ENCODE peak calls at places on chromosomes 7 and 10, in four cellular contexts. One of them, this sample, is unnamed.

GRCh38 chr7:112646787-112647186 is 143.4 kb downstream of the TMEM168 start:
- DNase-seq in GM23338: peak
- DNase-seq in HT1080: no peak
- DNase-seq in right cardiac atrium: no peak
- DNase-seq in this sample: no peak

GRCh38 chr10:32299354-32299980 is 47.5 kb downstream of the EPC1 start:
- DNase-seq in HT1080: no peak
- DNase-seq in right cardiac atrium: no peak
- DNase-seq in GM23338: no peak
- DNase-seq in this sample: no peak

GRCh38 chr10:109047856-109048255 is 875.5 kb downstream of the XPNPEP1 start:
- DNase-seq in HT1080: no peak
- DNase-seq in right cardiac atrium: peak
- DNase-seq in GM23338: no peak
- DNase-seq in this sample: no peak

GRCh38 chr7:115099906-115100305 is 178.0 kb downstream of the MDFIC start:
- DNase-seq in HT1080: peak
- DNase-seq in GM23338: no peak
- DNase-seq in right cardiac atrium: no peak
- DNase-seq in this sample: no peak

GRCh38 chr10:97788552-97789442 is 17.0 kb upstream of the SFRP5 start:
- DNase-seq in GM23338: no peak
- DNase-seq in right cardiac atrium: peak
- DNase-seq in HT1080: no peak
- DNase-seq in this sample: peak

GRCh38 chr7:75649462-75649861 is 89.3 kb downstream of the HIP1 start:
- DNase-seq in right cardiac atrium: no peak
- DNase-seq in GM23338: no peak
- DNase-seq in HT1080: no peak
- DNase-seq in this sample: no peak

GRCh38 chr10:58641095-58641531 is 128.4 kb downstream of the BICC1 start:
- DNase-seq in GM23338: peak
- DNase-seq in HT1080: peak
- DNase-seq in right cardiac atrium: no peak
- DNase-seq in this sample: no peak

GRCh38 chr7:83643754-83644153 is 5.2 kb downstream of the SEMA3E start:
- DNase-seq in GM23338: no peak
- DNase-seq in right cardiac atrium: no peak
- DNase-seq in HT1080: no peak
- DNase-seq in this sample: no peak

GRCh38 chr7:106067678-106068077 is 44.4 kb downstream of the SYPL1 start:
- DNase-seq in HT1080: no peak
- DNase-seq in right cardiac atrium: no peak
- DNase-seq in GM23338: no peak
- DNase-seq in this sample: no peak

GRCh38 chr10:5833814-5834213 is 20.6 kb upstream of the GDI2 start:
- DNase-seq in right cardiac atrium: no peak
- DNase-seq in HT1080: no peak
- DNase-seq in GM23338: no peak
- DNase-seq in this sample: no peak

GRCh38 chr10:130708465-130708864 is 572.3 kb downstream of the GLRX3 start:
- DNase-seq in HT1080: no peak
- DNase-seq in GM23338: no peak
- DNase-seq in right cardiac atrium: no peak
- DNase-seq in this sample: no peak

GRCh38 chr10:63206997-63207952 is 74.1 kb downstream of the NRBF2 start:
- DNase-seq in HT1080: no peak
- DNase-seq in GM23338: no peak
- DNase-seq in right cardiac atrium: peak
- DNase-seq in this sample: peak

GRCh38 chr10:127163632-127164031 is 32.8 kb downstream of the INSYN2A start:
- DNase-seq in HT1080: no peak
- DNase-seq in right cardiac atrium: no peak
- DNase-seq in GM23338: no peak
- DNase-seq in this sample: no peak

GRCh38 chr7:78787854-78788253 is 665.6 kb downstream of the MAGI2 start:
- DNase-seq in HT1080: no peak
- DNase-seq in GM23338: no peak
- DNase-seq in right cardiac atrium: no peak
- DNase-seq in this sample: no peak

GRCh38 chr7:118053353-118053752 is 130.6 kb upstream of the LSM8 start:
- DNase-seq in right cardiac atrium: peak
- DNase-seq in HT1080: no peak
- DNase-seq in GM23338: no peak
- DNase-seq in this sample: no peak

GRCh38 chr10:14282271-14282670 is 48.5 kb downstream of the FRMD4A start:
- DNase-seq in right cardiac atrium: no peak
- DNase-seq in GM23338: no peak
- DNase-seq in HT1080: no peak
- DNase-seq in this sample: no peak

GRCh38 chr10:88186335-88186734 is 322.9 kb downstream of the PTEN start:
- DNase-seq in HT1080: peak
- DNase-seq in right cardiac atrium: no peak
- DNase-seq in GM23338: no peak
- DNase-seq in this sample: no peak

GRCh38 chr7:111274882-111275281 is 184.0 kb downstream of the LRRN3 start:
- DNase-seq in HT1080: no peak
- DNase-seq in right cardiac atrium: no peak
- DNase-seq in GM23338: no peak
- DNase-seq in this sample: no peak

GRCh38 chr10:35340975-35341374 is 4.7 kb downstream of the CCNY start:
- DNase-seq in HT1080: no peak
- DNase-seq in right cardiac atrium: peak
- DNase-seq in GM23338: no peak
- DNase-seq in this sample: no peak

GRCh38 chr7:45661302-45661995 is 87.3 kb downstream of the ADCY1 start:
- DNase-seq in GM23338: no peak
- DNase-seq in HT1080: no peak
- DNase-seq in right cardiac atrium: no peak
- DNase-seq in this sample: peak

GRCh38 chr7:11749629-11750028 is 82.4 kb downstream of the THSD7A start:
- DNase-seq in HT1080: no peak
- DNase-seq in right cardiac atrium: no peak
- DNase-seq in GM23338: no peak
- DNase-seq in this sample: no peak

GRCh38 chr10:58435297-58435696 is 50.1 kb downstream of the TFAM start:
- DNase-seq in GM23338: peak
- DNase-seq in right cardiac atrium: peak
- DNase-seq in HT1080: peak
- DNase-seq in this sample: no peak

GRCh38 chr7:19971941-19972340 is 198.5 kb upstream of the TMEM196 start:
- DNase-seq in right cardiac atrium: no peak
- DNase-seq in GM23338: no peak
- DNase-seq in HT1080: no peak
- DNase-seq in this sample: no peak